ENCODE peak calls at places on chromosomes 12 and 14, in seven cellular contexts. One of them, this sample, is unnamed.

GRCh38 chr12:97921957-97922722 is 459.5 kb downstream of the RMST start:
- DNase-seq in A549: no peak
- DNase-seq in HCT116: no peak
- DNase-seq in IMR-90: no peak
- DNase-seq in prostate gland: no peak
- DNase-seq in heart left ventricle: no peak
- DNase-seq in body of pancreas: no peak
- DNase-seq in this sample: no peak

GRCh38 chr12:45582536-45582935 is 147.0 kb upstream of the ARID2 start:
- DNase-seq in A549: no peak
- DNase-seq in HCT116: no peak
- DNase-seq in IMR-90: no peak
- DNase-seq in prostate gland: no peak
- DNase-seq in heart left ventricle: no peak
- DNase-seq in body of pancreas: no peak
- DNase-seq in this sample: no peak

GRCh38 chr14:22900088-22900799 is 17.2 kb downstream of the REM2 start:
- DNase-seq in A549: peak; percentile 81
- DNase-seq in HCT116: peak; percentile 70
- DNase-seq in IMR-90: peak; percentile 78
- DNase-seq in prostate gland: peak; percentile 58
- DNase-seq in heart left ventricle: no peak
- DNase-seq in body of pancreas: no peak
- DNase-seq in this sample: no peak

GRCh38 chr12:117912756-117913155 is 56.0 kb downstream of the KSR2 start:
- DNase-seq in A549: no peak
- DNase-seq in HCT116: no peak
- DNase-seq in IMR-90: no peak
- DNase-seq in prostate gland: peak; percentile 63
- DNase-seq in heart left ventricle: no peak
- DNase-seq in body of pancreas: no peak
- DNase-seq in this sample: no peak

GRCh38 chr14:69357544-69358200 is 40.4 kb downstream of the ERH start:
- DNase-seq in A549: no peak
- DNase-seq in HCT116: no peak
- DNase-seq in IMR-90: no peak
- DNase-seq in prostate gland: no peak
- DNase-seq in heart left ventricle: no peak
- DNase-seq in body of pancreas: no peak
- DNase-seq in this sample: no peak

GRCh38 chr14:52131640-52132320 is 62.9 kb upstream of the NID2 start:
- DNase-seq in A549: peak; percentile 87
- DNase-seq in HCT116: peak; percentile 87
- DNase-seq in IMR-90: peak; percentile 96
- DNase-seq in prostate gland: peak; percentile 67
- DNase-seq in heart left ventricle: peak; percentile 93
- DNase-seq in body of pancreas: peak; percentile 83
- DNase-seq in this sample: peak; percentile 50

GRCh38 chr12:98741615-98742265 is 96.7 kb downstream of the APAF1 start:
- DNase-seq in A549: no peak
- DNase-seq in HCT116: no peak
- DNase-seq in IMR-90: peak; percentile 19
- DNase-seq in prostate gland: no peak
- DNase-seq in heart left ventricle: no peak
- DNase-seq in body of pancreas: no peak
- DNase-seq in this sample: no peak

GRCh38 chr12:58262796-58263195 is 321.4 kb downstream of the ATP23 start:
- DNase-seq in A549: no peak
- DNase-seq in HCT116: no peak
- DNase-seq in IMR-90: no peak
- DNase-seq in prostate gland: no peak
- DNase-seq in heart left ventricle: no peak
- DNase-seq in body of pancreas: no peak
- DNase-seq in this sample: no peak

GRCh38 chr12:101361455-101361854 is 46.1 kb downstream of the ARL1 start:
- DNase-seq in A549: no peak
- DNase-seq in HCT116: no peak
- DNase-seq in IMR-90: no peak
- DNase-seq in prostate gland: no peak
- DNase-seq in heart left ventricle: no peak
- DNase-seq in body of pancreas: no peak
- DNase-seq in this sample: no peak

GRCh38 chr12:31479516-31480210 is 111.3 kb downstream of the DENND5B start:
- DNase-seq in A549: no peak
- DNase-seq in HCT116: no peak
- DNase-seq in IMR-90: no peak
- DNase-seq in prostate gland: no peak
- DNase-seq in heart left ventricle: no peak
- DNase-seq in body of pancreas: no peak
- DNase-seq in this sample: no peak

GRCh38 chr12:120247183-120247582 is 18.3 kb downstream of the PXN start:
- DNase-seq in A549: no peak
- DNase-seq in HCT116: no peak
- DNase-seq in IMR-90: no peak
- DNase-seq in prostate gland: no peak
- DNase-seq in heart left ventricle: no peak
- DNase-seq in body of pancreas: no peak
- DNase-seq in this sample: no peak

GRCh38 chr12:24111591-24111990 is 162.1 kb upstream of the SOX5 start:
- DNase-seq in A549: no peak
- DNase-seq in HCT116: no peak
- DNase-seq in IMR-90: peak; percentile 68
- DNase-seq in prostate gland: no peak
- DNase-seq in heart left ventricle: no peak
- DNase-seq in body of pancreas: no peak
- DNase-seq in this sample: no peak

GRCh38 chr14:93543766-93544165 is 113.0 kb downstream of the UNC79 start:
- DNase-seq in A549: peak; percentile 32
- DNase-seq in HCT116: peak; percentile 19
- DNase-seq in IMR-90: peak; percentile 33
- DNase-seq in prostate gland: no peak
- DNase-seq in heart left ventricle: no peak
- DNase-seq in body of pancreas: no peak
- DNase-seq in this sample: no peak

GRCh38 chr14:95320076-95320895 is 578 bp upstream of the CLMN start:
- DNase-seq in A549: no peak
- DNase-seq in HCT116: no peak
- DNase-seq in IMR-90: no peak
- DNase-seq in prostate gland: no peak
- DNase-seq in heart left ventricle: peak; percentile 27
- DNase-seq in body of pancreas: peak; percentile 52
- DNase-seq in this sample: peak; percentile 56

GRCh38 chr12:54082402-54082892 is 28.8 kb downstream of the HOXC4 start:
- DNase-seq in A549: no peak
- DNase-seq in HCT116: no peak
- DNase-seq in IMR-90: no peak
- DNase-seq in prostate gland: no peak
- DNase-seq in heart left ventricle: no peak
- DNase-seq in body of pancreas: peak; percentile 16
- DNase-seq in this sample: no peak

GRCh38 chr14:90656986-90657385 is 159.2 kb downstream of the TTC7B start:
- DNase-seq in A549: no peak
- DNase-seq in HCT116: no peak
- DNase-seq in IMR-90: no peak
- DNase-seq in prostate gland: no peak
- DNase-seq in heart left ventricle: no peak
- DNase-seq in body of pancreas: no peak
- DNase-seq in this sample: no peak

GRCh38 chr12:10319414-10319813 is 11.7 kb downstream of the KLRD1 start:
- DNase-seq in A549: no peak
- DNase-seq in HCT116: no peak
- DNase-seq in IMR-90: no peak
- DNase-seq in prostate gland: no peak
- DNase-seq in heart left ventricle: no peak
- DNase-seq in body of pancreas: no peak
- DNase-seq in this sample: no peak

GRCh38 chr14:96587823-96588385 is 85.7 kb downstream of the PAPOLA start:
- DNase-seq in A549: no peak
- DNase-seq in HCT116: no peak
- DNase-seq in IMR-90: no peak
- DNase-seq in prostate gland: no peak
- DNase-seq in heart left ventricle: no peak
- DNase-seq in body of pancreas: no peak
- DNase-seq in this sample: no peak

GRCh38 chr12:96063046-96063445 is 27.7 kb upstream of the LTA4H start:
- DNase-seq in A549: peak; percentile 44
- DNase-seq in HCT116: no peak
- DNase-seq in IMR-90: peak; percentile 25
- DNase-seq in prostate gland: no peak
- DNase-seq in heart left ventricle: no peak
- DNase-seq in body of pancreas: no peak
- DNase-seq in this sample: no peak

GRCh38 chr12:68815928-68816800 is 8.2 kb downstream of the MDM2 start:
- DNase-seq in A549: no peak
- DNase-seq in HCT116: no peak
- DNase-seq in IMR-90: no peak
- DNase-seq in prostate gland: no peak
- DNase-seq in heart left ventricle: no peak
- DNase-seq in body of pancreas: no peak
- DNase-seq in this sample: no peak
- TF ChIP-seq POLR2A in A549: no peak
- TF ChIP-seq POLR2A in HCT116: no peak
- TF ChIP-seq POLR2A in IMR-90: no peak
- TF ChIP-seq POLR2A in prostate gland: no peak
- TF ChIP-seq POLR2A in heart left ventricle: no peak
- TF ChIP-seq POLR2A in body of pancreas: no peak
- TF ChIP-seq POLR2A in this sample: no peak

DNA sequence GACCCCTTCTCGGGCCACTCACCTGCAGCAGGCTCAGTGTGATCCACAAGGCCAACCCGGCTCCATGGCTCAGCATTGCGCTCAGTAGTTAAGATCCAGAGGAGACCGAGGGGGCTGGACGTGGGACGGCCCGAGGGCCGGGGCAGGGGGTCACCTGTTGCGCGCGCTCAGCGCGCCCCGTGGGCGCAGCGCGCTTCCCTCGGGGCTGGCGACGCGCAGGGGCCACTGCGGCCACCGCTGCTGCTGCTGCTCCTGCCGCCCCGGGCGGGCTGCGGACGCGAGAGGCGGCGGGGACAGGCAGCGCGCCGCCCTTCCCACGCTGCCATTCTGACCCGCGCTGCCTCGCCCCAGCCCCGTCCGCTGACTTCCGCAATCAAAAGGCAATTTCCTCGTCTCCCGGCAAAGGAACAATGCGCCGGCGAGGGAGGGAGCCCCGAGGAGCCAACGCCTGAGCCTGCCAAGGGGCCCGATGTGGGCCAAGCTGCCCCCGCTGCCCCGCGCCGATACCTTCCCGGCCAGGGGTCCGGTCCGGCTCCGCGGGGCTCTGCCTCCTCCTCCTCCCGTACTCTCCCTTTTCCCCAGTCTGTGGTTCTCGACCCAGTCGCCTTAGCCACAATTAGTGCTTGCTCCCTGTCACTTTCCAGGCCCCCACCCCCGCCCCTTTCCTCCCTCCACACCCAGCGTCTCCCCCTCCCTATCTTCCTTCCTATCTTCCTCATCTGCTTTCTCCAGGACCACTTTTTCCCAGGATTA is 27.3 kb downstream of the PTPRB start:
- DNase-seq in A549: peak; percentile 22
- DNase-seq in HCT116: no peak
- DNase-seq in IMR-90: no peak
- DNase-seq in prostate gland: peak; percentile 9
- DNase-seq in heart left ventricle: peak; percentile 77
- DNase-seq in body of pancreas: peak; percentile 22
- DNase-seq in this sample: peak; percentile 38
- TF ChIP-seq POLR2A in A549: no peak
- TF ChIP-seq POLR2A in HCT116: no peak
- TF ChIP-seq POLR2A in IMR-90: no peak
- TF ChIP-seq POLR2A in prostate gland: no peak
- TF ChIP-seq POLR2A in heart left ventricle: no peak
- TF ChIP-seq POLR2A in body of pancreas: peak; percentile 23
- TF ChIP-seq POLR2A in this sample: no peak

GRCh38 chr14:39097159-39097558 is 5.9 kb downstream of the SEC23A start:
- DNase-seq in A549: peak; percentile 50
- DNase-seq in HCT116: no peak
- DNase-seq in IMR-90: peak; percentile 72
- DNase-seq in prostate gland: no peak
- DNase-seq in heart left ventricle: no peak
- DNase-seq in body of pancreas: no peak
- DNase-seq in this sample: no peak

GRCh38 chr14:39099748-39100147 is 3.3 kb downstream of the SEC23A start:
- DNase-seq in A549: no peak
- DNase-seq in HCT116: no peak
- DNase-seq in IMR-90: no peak
- DNase-seq in prostate gland: no peak
- DNase-seq in heart left ventricle: no peak
- DNase-seq in body of pancreas: no peak
- DNase-seq in this sample: no peak

GRCh38 chr14:39107624-39108023 is 4.6 kb upstream of the SEC23A start:
- DNase-seq in A549: peak; percentile 44
- DNase-seq in HCT116: no peak
- DNase-seq in IMR-90: peak; percentile 55
- DNase-seq in prostate gland: no peak
- DNase-seq in heart left ventricle: no peak
- DNase-seq in body of pancreas: no peak
- DNase-seq in this sample: no peak

GRCh38 chr14:39102969-39103957 is at the start of gene SEC23A:
- DNase-seq in A549: peak; percentile 92
- DNase-seq in HCT116: peak; percentile 47
- DNase-seq in IMR-90: peak; percentile 83
- DNase-seq in prostate gland: peak; percentile 86
- DNase-seq in heart left ventricle: peak; percentile 93
- DNase-seq in body of pancreas: peak; percentile 87
- DNase-seq in this sample: peak; percentile 48

DNA sequence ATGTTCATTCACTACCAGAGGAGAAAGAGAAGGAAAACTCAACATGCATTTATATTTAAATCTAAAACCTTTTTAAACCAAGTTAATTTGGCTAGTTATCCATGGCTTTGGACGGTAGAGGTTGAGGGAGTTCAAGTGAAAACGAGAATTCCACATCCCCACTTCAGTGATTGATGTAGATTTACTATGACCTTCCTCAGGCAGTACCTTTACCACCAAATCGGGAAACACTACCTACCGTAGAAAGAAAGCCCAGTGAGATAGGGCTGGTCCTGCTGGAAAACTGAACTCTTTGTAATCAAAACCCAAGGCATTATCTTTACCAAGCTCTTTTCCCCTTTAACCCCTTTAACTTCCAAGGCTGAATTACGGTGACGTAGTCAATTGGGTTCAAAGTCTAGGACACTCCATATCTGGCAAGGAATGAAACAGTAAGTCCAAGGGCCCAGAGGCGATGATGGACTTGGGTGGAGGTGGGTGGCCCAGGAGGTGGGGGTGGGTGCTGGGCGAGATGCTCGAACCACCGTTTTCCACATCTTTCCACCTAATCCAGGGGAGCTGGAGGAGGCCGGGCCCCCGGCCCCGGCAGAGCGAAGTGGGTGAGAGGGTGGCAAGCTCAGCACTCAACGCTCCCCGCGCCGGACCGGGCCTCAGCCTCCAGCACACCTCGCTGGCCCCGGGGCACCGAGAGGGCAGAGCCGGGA is 618 bp downstream of the SEC23A start:
- DNase-seq in A549: peak; percentile 71
- DNase-seq in HCT116: no peak
- DNase-seq in IMR-90: peak; percentile 44
- DNase-seq in prostate gland: peak; percentile 9
- DNase-seq in heart left ventricle: peak; percentile 12
- DNase-seq in body of pancreas: peak; percentile 35
- DNase-seq in this sample: no peak
- TF ChIP-seq POLR2A in A549: no peak
- TF ChIP-seq POLR2A in HCT116: no peak
- TF ChIP-seq POLR2A in IMR-90: no peak
- TF ChIP-seq POLR2A in prostate gland: no peak
- TF ChIP-seq POLR2A in heart left ventricle: no peak
- TF ChIP-seq POLR2A in body of pancreas: no peak
- TF ChIP-seq POLR2A in this sample: no peak

GRCh38 chr14:102362084-102362483 is 606 bp downstream of the CINP start:
- DNase-seq in A549: no peak
- DNase-seq in HCT116: no peak
- DNase-seq in IMR-90: peak; percentile 57
- DNase-seq in prostate gland: no peak
- DNase-seq in heart left ventricle: no peak
- DNase-seq in body of pancreas: no peak
- DNase-seq in this sample: peak; percentile 58
- TF ChIP-seq POLR2A in A549: no peak
- TF ChIP-seq POLR2A in HCT116: no peak
- TF ChIP-seq POLR2A in IMR-90: no peak
- TF ChIP-seq POLR2A in prostate gland: no peak
- TF ChIP-seq POLR2A in heart left ventricle: no peak
- TF ChIP-seq POLR2A in body of pancreas: no peak
- TF ChIP-seq POLR2A in this sample: no peak

This sample was measured in H54.